ENCODE peak calls at places on chromosome X, in five cellular contexts. C is activated CD8-positive, alpha-beta memory T cell treated with anti-CD3 and anti-CD28 coated beads, Interleukin-2, amount 50 U/mL, for 48 hours; O is psoas muscle; P is left cardiac atrium; T is nephron progenitor cell. V is an unnamed sample.

GRCh38 chrX:10484683-10485247 is 135.6 kb downstream of the MID1 start:
- DNase-seq in C (no peak), T (no peak), P (no peak), O (no peak), V (no peak)

GRCh38 chrX:133741303-133741702 is 244.1 kb downstream of the GPC3 start:
- DNase-seq in C (no peak), P (no peak), T (no peak), O (no peak), V (no peak)

GRCh38 chrX:8971116-8971515 is 62.8 kb downstream of the FAM9B start:
- DNase-seq in P (no peak), T (no peak), C (no peak), O (no peak), V (no peak)

GRCh38 chrX:150731795-150732194 is 38.6 kb downstream of the MTMR1 start:
- DNase-seq in C (peak; percentile 53), O (no peak), P (peak; percentile 43), T (no peak), V (peak; percentile 8)

GRCh38 chrX:153544747-153545146 is 27.3 kb downstream of the ATP2B3 start:
- DNase-seq in T (no peak), C (no peak), P (no peak), O (no peak), V (no peak)

GRCh38 chrX:103710609-103711008 is at the start of gene TMEM31:
- DNase-seq in T (no peak), P (no peak), C (no peak), O (no peak), V (no peak)

GRCh38 chrX:37380920-37381319 is 31.8 kb downstream of the PRRG1 start:
- DNase-seq in O (no peak), C (no peak), T (no peak), P (no peak), V (no peak)

GRCh38 chrX:47501226-47502071 is 18.4 kb upstream of the ZNF41 start:
- DNase-seq in P (no peak), O (no peak), C (no peak), T (no peak), V (no peak)

GRCh38 chrX:154785711-154786110 is 19.6 kb downstream of the MPP1 start:
- DNase-seq in C (no peak), P (no peak), T (no peak), O (no peak), V (no peak)

GRCh38 chrX:10235851-10236250 is 79.1 kb downstream of the CLCN4 start:
- DNase-seq in P (no peak), C (no peak), T (no peak), O (no peak), V (no peak)

GRCh38 chrX:8815460-8816065 is 14.4 kb upstream of the FAM9A start:
- DNase-seq in T (peak; percentile 41), C (no peak), O (no peak), P (no peak), V (no peak)

GRCh38 chrX:122004127-122004526 is 956.7 kb downstream of the GLUD2 start:
- DNase-seq in T (no peak), O (no peak), P (no peak), C (no peak), V (no peak)

GRCh38 chrX:54357414-54358377 is at the start of gene WNK3:
- DNase-seq in O (peak; percentile 71), T (peak; percentile 82), C (peak; percentile 63), P (peak; percentile 85), V (no peak)

GRCh38 chrX:151753313-151754041 is 18.9 kb downstream of the CNGA2 start:
- DNase-seq in P (peak; percentile 56), T (peak; percentile 63), O (peak; percentile 68), C (peak; percentile 53), V (no peak)

GRCh38 chrX:24148535-24149345 is 789 bp upstream of the ZFX start:
- DNase-seq in P (peak; percentile 32), C (peak; percentile 57), T (peak; percentile 60), O (no peak), V (no peak)

GRCh38 chrX:133493366-133493765 is 78.1 kb upstream of the GPC4 start:
- DNase-seq in C (no peak), O (no peak), P (no peak), T (no peak), V (no peak)

GRCh38 chrX:136198010-136198409 is 50.7 kb downstream of the FHL1 start:
- DNase-seq in O (no peak), P (no peak), T (no peak), C (no peak), V (no peak)

GRCh38 chrX:44310227-44310626 is 33.2 kb downstream of the EFHC2 start:
- DNase-seq in P (no peak), O (peak; percentile 47), T (no peak), C (no peak), V (no peak)

GRCh38 chrX:136468391-136469103 is 19.2 kb upstream of the BRS3 start:
- DNase-seq in C (no peak), P (no peak), T (no peak), O (no peak), V (no peak)

GRCh38 chrX:149040873-149041535 is 464.1 kb downstream of the IDS start:
- DNase-seq in O (no peak), T (no peak), C (no peak), P (no peak), V (no peak)

GRCh38 chrX:57266275-57266674 is 20.2 kb upstream of the FAAH2 start:
- DNase-seq in P (no peak), T (no peak), C (no peak), O (peak; percentile 30), V (no peak)

GRCh38 chrX:49995021-49995731 is 72.8 kb downstream of the CLCN5 start:
- DNase-seq in O (no peak), C (no peak), T (no peak), P (no peak), V (no peak)

GRCh38 chrX:93874554-93874953 is 200.5 kb downstream of the FAM133A start:
- DNase-seq in T (peak; percentile 50), P (no peak), C (no peak), O (no peak), V (no peak)

GRCh38 chrX:104270916-104271512 is 16.3 kb upstream of the ESX1 start:
- DNase-seq in C (peak; percentile 53), T (peak; percentile 49), P (no peak), O (no peak), V (no peak)

GRCh38 chrX:7062276-7062675 is 85.2 kb upstream of the STS start:
- DNase-seq in O (no peak), T (no peak), P (no peak), C (no peak), V (no peak)

GRCh38 chrX:40434947-40435346 is 145.8 kb upstream of the ATP6AP2 start:
- DNase-seq in P (peak; percentile 31), T (peak; percentile 18), O (peak; percentile 59), C (no peak), V (no peak)

GRCh38 chrX:39802906-39803305 is 294.9 kb downstream of the BCOR start:
- DNase-seq in T (peak; percentile 47), P (no peak), C (no peak), O (no peak), V (no peak)

GRCh38 chrX:103726477-103726876 is 15.8 kb downstream of the TMEM31 start:
- DNase-seq in T (no peak), P (no peak), C (no peak), O (no peak), V (no peak)

GRCh38 chrX:13646154-13646549 is 6.8 kb upstream of the TCEANC start:
- DNase-seq in P (peak; percentile 66), T (peak; percentile 57), C (no peak), O (no peak), V (no peak)

GRCh38 chrX:48278958-48279357 is 23.8 kb downstream of the SSX1 start:
- DNase-seq in T (no peak), O (peak; percentile 69), C (no peak), P (no peak), V (no peak)

GRCh38 chrX:10615931-10616780 is 4.2 kb downstream of the MID1 start:
- DNase-seq in P (peak; percentile 37), O (no peak), C (no peak), T (peak; percentile 39), V (no peak)

GRCh38 chrX:78314561-78314960 is 12.8 kb downstream of the CYSLTR1 start:
- DNase-seq in T (no peak), C (no peak), P (no peak), O (no peak), V (peak; percentile 9)

GRCh38 chrX:73850124-73851013 is 287.4 kb downstream of the CHIC1 start:
- DNase-seq in C (no peak), O (peak; percentile 77), T (no peak), P (peak; percentile 43), V (no peak)

GRCh38 chrX:2220296-2220695 is 280.5 kb downstream of the DHRSX start:
- DNase-seq in O (no peak), P (no peak), T (no peak), C (no peak), V (no peak)

GRCh38 chrX:11970935-11971334 is 167.3 kb upstream of the FRMPD4 start:
- DNase-seq in T (no peak), P (no peak), C (no peak), O (no peak), V (no peak)

GRCh38 chrX:47321386-47321785 is 49.0 kb upstream of the ZNF157 start:
- DNase-seq in C (no peak), P (peak; percentile 73), T (peak; percentile 73), O (peak; percentile 66), V (no peak)

GRCh38 chrX:72487661-72488060 is 85.0 kb downstream of the HDAC8 start:
- DNase-seq in T (no peak), C (no peak), O (no peak), P (no peak), V (no peak)

V was measured in SIG-M5.